ENCODE peak calls at places on chromosome 19, in four cellular contexts. X is breast epithelium, N is small intestine, T is IMR-90. S is an unnamed sample. For H3K9me3, the result is how much of the 10 kb centered on the place peaks cover.

GRCh38 chr19:41297628-41298326 is 12.2 kb upstream of the CCDC97 start:
- DNase-seq in N (peak), T (no peak), X (no peak), S (no peak)

GRCh38 chr19:42301646-42302204 is at the start of gene PRR19:
- DNase-seq in N (peak), X (no peak), T (no peak), S (no peak)

GRCh38 chr19:17575871-17576757 is 20.7 kb downstream of the COLGALT1 start:
- DNase-seq in T (no peak), N (no peak), X (no peak), S (no peak)

GRCh38 chr19:4803736-4804695 is 12.5 kb downstream of the FEM1A start:
- DNase-seq in T (peak), X (no peak), N (no peak), S (no peak)

GRCh38 chr19:3346677-3347353 is 19.6 kb upstream of the NFIC start:
- DNase-seq in T (no peak), N (no peak), X (peak), S (no peak)

GRCh38 chr19:46753420-46754155 is 7.3 kb upstream of the STRN4 start:
- DNase-seq in N (peak), X (no peak), T (no peak), S (no peak)

GRCh38 chr19:17739121-17739875 is 12.0 kb upstream of the FCHO1 start:
- DNase-seq in X (no peak), T (no peak), N (no peak), S (no peak)

GRCh38 chr19:16143399-16144215 is at the start of gene HSH2D:
- DNase-seq in X (peak), T (no peak), N (peak), S (no peak)

GRCh38 chr19:43462887-43463380 is 2.5 kb downstream of the LYPD3 start:
- DNase-seq in X (no peak), N (no peak), T (no peak), S (no peak)

GRCh38 chr19:32881766-32882165 is 12.2 kb upstream of the SLC7A9 start:
- DNase-seq in X (peak), T (no peak), N (no peak), S (no peak)

GRCh38 chr19:53659292-53659691 is 27.5 kb downstream of the DPRX start:
- DNase-seq in N (no peak), X (no peak), T (no peak), S (no peak)

GRCh38 chr19:13633109-13633508 is 126.8 kb upstream of the CACNA1A start:
- DNase-seq in T (peak), N (peak), X (no peak), S (no peak)

GRCh38 chr19:34722353-34722752 is 11.7 kb upstream of the ZNF181 start:
- DNase-seq in N (no peak), T (no peak), X (no peak), S (no peak)

GRCh38 chr19:8445488-8446001 is 770 bp downstream of the HNRNPM start:
- DNase-seq in X (peak), N (peak), T (no peak), S (no peak)

DNA sequence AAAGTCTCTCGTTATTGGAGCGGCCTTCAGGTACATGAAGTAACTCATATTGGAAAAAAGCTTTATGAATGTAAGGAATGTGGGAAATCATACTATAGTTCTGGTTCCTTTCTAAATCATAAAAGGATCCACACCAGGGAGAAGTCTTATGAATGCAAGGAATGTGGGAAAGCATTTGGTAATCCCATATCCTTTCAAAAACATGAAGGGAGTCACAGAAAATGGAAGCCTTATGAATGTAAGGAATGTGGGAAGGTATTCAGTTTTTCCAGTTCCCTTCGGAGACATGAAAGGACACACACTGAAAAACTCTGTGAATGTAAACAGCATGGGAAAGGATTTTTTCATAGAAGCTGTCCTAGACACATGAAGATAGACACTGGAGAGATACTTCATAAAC is 27.9 kb downstream of the ZNF20 start:
- DNase-seq in X (no peak), T (no peak), N (no peak), S (no peak)
- H3K9me3 ChIP-seq in X (under half), T (under half), N (under half), S (under half)

DNA sequence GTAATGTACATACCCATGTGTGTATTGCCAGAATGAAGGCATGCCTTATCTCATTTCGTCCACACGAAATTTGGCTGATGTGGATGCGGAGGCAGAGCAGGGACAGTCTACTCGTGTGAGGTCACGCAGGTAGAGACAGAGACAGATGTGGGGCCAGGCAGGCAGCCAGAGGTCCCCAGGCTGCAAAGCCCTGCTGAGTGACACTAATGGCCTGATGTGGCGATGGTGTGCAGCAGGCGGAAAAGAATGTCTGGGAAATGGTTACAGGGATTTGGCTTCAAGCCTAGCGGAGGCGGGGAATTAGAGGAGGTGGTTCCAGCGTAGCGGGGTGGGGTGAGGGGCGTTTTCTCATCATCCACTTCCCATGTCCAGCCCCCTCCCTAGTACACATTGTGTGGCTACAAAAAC is 4.2 kb upstream of the IZUMO2 start:
- DNase-seq in N (peak), X (no peak), T (no peak), S (no peak)
- H3K9me3 ChIP-seq in N (under half), X (under half), T (under half), S (under half)

DNA sequence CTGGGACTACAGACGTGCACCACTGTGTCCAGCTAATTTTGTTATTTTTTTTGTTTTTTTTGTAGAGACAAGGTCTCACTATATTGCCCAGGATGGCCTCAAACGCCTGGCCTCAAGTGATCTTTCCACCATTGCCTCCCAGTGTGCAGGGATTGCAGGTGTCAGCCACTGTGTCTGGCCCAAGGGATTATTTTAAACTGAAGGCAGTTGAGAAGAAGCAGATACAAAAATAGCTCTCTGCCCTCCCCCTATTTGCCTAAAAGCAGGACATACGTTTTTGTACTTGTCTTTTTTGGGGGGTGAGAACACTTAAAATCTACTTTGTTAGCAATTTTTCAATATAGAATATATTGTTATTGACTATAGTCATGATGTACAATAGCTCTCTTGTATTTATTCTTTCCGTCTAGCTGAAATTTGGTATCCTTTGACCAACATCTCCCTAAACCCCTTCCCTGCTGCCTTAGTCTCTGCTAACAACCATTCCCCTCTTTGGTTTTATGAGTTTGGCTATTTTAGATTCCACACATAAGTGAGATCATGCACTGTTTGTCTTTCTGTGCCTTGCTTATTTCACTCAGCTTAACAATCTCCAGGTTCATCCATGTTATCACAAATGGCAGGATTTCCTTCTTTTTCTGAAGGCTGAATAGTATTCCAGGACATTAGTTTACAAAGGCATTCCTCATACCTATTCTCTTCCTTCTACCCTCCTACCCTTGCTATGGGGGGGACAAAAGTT is 34.9 kb downstream of the ADGRE3 start:
- DNase-seq in X (no peak), T (no peak), N (no peak), S (no peak)
- H3K9me3 ChIP-seq in X (under half), T (under half), N (under half), S (under half)

DNA sequence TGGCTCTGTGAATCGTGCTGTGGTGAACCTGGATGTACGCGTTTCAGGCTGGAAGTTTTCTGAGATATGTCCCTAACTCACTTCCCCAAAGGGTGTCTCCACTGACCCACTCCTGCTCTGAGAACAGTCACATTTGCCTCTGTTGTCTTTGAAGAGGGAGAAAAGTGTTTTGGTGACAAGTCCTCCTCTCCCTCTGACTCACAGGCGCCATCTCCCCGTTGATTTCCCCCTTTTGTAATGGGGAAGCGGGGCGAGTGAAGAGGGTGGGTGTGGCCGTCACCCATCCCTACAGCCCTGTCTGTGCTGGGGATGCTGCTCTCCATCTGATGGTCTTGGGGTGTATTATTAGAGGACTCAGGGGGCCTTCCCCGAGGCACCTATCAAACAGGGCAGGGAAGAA is 9.6 kb downstream of the APC2 start:
- DNase-seq in X (no peak), N (no peak), T (no peak), S (no peak)
- H3K9me3 ChIP-seq in X (under half), N (under half), T (under half), S (under half)

DNA sequence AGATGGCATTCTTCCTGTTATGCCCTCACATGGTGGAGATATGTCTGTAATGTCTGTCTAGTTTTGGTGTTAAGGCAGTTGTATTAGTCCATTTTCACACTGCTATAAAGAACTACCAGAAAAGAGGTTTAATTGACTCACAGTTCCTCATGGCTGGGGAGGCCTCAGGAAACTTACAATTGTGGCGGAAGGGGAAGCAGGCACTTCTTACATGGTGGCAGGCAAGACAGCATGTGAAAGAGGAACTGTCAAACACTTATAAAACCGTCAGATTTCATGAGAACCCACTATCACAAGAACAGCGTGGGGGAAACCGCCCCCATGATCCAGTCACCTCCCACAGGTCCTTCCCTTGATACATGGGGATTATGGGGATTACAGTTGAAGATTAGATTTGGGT is 3.2 kb downstream of the ZNF441 start:
- DNase-seq in T (no peak), N (no peak), X (no peak), S (no peak)
- H3K9me3 ChIP-seq in T (under half), N (under half), X (under half), S (under half)

DNA sequence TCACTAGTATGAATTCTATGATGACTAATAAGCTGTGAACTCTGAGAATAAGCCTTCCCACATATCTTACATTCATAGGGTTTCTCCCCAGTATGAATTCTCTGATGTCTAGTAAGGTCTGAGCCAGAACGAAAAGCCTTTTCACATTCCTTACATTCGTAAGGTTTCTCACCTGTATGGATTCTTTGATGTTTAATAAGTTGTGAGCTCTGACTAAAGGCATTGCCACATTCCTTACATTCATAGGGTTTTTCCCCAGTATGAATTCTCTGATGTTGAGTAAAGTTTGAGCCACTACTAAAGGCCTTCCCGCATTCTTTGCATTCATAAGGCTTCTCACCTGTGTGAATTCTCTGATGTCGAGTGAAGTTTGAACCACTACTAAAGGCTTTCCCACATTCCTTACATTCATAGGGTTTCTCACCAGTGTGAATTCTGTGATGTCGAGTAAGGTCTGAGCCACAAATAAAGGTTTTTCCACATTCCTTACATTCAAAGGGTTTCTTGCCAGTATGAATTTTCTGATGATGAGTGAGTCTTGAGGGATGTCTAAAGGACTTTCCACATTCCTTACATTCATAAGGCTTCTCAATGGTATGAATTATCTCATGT is 30.7 kb upstream of the ZFP82 start:
- DNase-seq in N (no peak), T (no peak), X (no peak), S (no peak)
- H3K9me3 ChIP-seq in N (under half), T (under half), X (half or more), S (half or more)

S was measured in vagina.